ENCODE peak calls at places on chromosomes 5 and 9, in eight cellular contexts. V is spleen, P is SK-N-MC, N is GM12891, U is GM12892, A is stomach, J is HCT116, I is SK-N-SH. W is an unnamed sample.

GRCh38 chr5:139641116-139642080 is 6.8 kb upstream of the CXXC5 start:
- DNase-seq in V (peak), P (no peak), N (no peak), U (no peak), A (peak), J (no peak), I (peak), W (no peak)

GRCh38 chr9:91285729-91286353 is 75.9 kb downstream of the AUH start:
- DNase-seq in V (no peak), P (no peak), N (no peak), U (no peak), A (no peak), J (no peak), I (no peak), W (no peak)

GRCh38 chr5:58629190-58630159 is 46.6 kb downstream of the RAB3C start:
- DNase-seq in V (no peak), P (no peak), N (no peak), U (no peak), A (peak), J (no peak), I (peak), W (no peak)

GRCh38 chr9:137027369-137028012 is 546 bp downstream of the ABCA2 start:
- DNase-seq in V (peak), P (no peak), N (no peak), U (no peak), A (no peak), J (no peak), I (peak), W (no peak)

GRCh38 chr5:130955041-130955440 is 210.0 kb downstream of the HINT1 start:
- DNase-seq in V (no peak), P (no peak), N (no peak), U (no peak), A (no peak), J (no peak), I (no peak), W (no peak)

GRCh38 chr5:134917070-134917831 is 12.3 kb downstream of the PCBD2 start:
- DNase-seq in V (no peak), P (no peak), N (no peak), U (no peak), A (no peak), J (no peak), I (no peak), W (no peak)

GRCh38 chr9:764105-764524 is 77.4 kb upstream of the DMRT1 start:
- DNase-seq in V (peak), P (peak), N (peak), U (peak), A (peak), J (peak), I (peak), W (peak)

GRCh38 chr9:1002678-1003077 is 26.2 kb downstream of the DMRT3 start:
- DNase-seq in V (no peak), P (no peak), N (no peak), U (no peak), A (no peak), J (no peak), I (no peak), W (no peak)

GRCh38 chr9:125431741-125432271 is 170.2 kb downstream of the GAPVD1 start:
- DNase-seq in V (no peak), P (no peak), N (no peak), U (no peak), A (no peak), J (no peak), I (peak), W (no peak)

GRCh38 chr5:170113517-170113891 is 7.8 kb downstream of the FOXI1 start:
- DNase-seq in V (no peak), P (no peak), N (no peak), U (no peak), A (no peak), J (no peak), I (no peak), W (no peak)

GRCh38 chr9:98523231-98523901 is 185.4 kb downstream of the GABBR2 start:
- DNase-seq in V (no peak), P (no peak), N (no peak), U (no peak), A (no peak), J (no peak), I (no peak), W (no peak)

DNA sequence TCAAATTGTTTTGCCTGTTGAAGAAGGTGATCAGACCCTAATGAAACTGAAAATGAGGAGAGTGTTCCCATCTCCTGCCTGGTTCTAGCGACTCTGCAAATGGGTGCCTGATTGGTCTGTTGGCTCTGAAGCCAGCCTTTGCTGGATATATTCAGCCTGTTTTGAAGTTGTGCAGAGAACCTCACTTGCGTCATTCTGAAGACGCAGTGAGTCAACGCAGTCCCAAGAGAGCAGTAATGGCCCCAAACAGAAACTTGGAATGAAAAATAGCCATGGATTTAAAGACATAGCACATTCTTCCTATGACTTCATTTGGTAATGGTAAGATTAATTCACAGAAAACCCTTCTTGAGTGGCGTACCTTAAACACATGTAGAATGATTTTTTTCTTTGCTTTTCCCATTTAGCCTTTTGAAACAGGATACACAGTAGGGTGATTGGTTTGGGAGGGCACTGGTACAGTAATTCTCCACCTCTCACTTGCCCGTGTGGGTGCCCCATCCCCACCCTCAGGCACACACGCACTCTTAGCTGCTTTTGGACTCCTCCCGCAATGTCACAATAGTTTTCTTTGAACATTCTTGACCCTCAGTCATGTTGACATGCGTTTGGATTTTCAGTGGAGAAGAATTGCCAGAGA is 54.1 kb upstream of the ABL1 start:
- DNase-seq in V (no peak), P (peak), N (no peak), U (no peak), A (no peak), J (no peak), I (no peak), W (no peak)
- TF ChIP-seq POLR2AphosphoS5 in V (peak), P (peak), N (no peak), U (no peak), A (peak), J (no peak), I (peak), W (peak)

GRCh38 chr9:69582544-69583297 is 89.5 kb downstream of the APBA1 start:
- DNase-seq in V (no peak), P (no peak), N (no peak), U (no peak), A (no peak), J (no peak), I (peak), W (no peak)
- TF ChIP-seq POLR2AphosphoS5 in V (no peak), P (no peak), N (no peak), U (no peak), A (no peak), J (no peak), I (no peak), W (no peak)

GRCh38 chr5:137935190-137935589 is 45.9 kb downstream of the PKD2L2 start:
- DNase-seq in V (no peak), P (no peak), N (no peak), U (no peak), A (no peak), J (no peak), I (no peak), W (no peak)

GRCh38 chr5:137939331-137939730 is 50.1 kb downstream of the PKD2L2 start:
- DNase-seq in V (no peak), P (no peak), N (no peak), U (no peak), A (no peak), J (no peak), I (no peak), W (no peak)

GRCh38 chr5:137933491-137933911 is 44.2 kb downstream of the PKD2L2 start:
- DNase-seq in V (no peak), P (no peak), N (no peak), U (no peak), A (no peak), J (no peak), I (no peak), W (no peak)

GRCh38 chr5:137935694-137936093 is 46.4 kb downstream of the PKD2L2 start:
- DNase-seq in V (no peak), P (no peak), N (no peak), U (no peak), A (no peak), J (no peak), I (no peak), W (no peak)

DNA sequence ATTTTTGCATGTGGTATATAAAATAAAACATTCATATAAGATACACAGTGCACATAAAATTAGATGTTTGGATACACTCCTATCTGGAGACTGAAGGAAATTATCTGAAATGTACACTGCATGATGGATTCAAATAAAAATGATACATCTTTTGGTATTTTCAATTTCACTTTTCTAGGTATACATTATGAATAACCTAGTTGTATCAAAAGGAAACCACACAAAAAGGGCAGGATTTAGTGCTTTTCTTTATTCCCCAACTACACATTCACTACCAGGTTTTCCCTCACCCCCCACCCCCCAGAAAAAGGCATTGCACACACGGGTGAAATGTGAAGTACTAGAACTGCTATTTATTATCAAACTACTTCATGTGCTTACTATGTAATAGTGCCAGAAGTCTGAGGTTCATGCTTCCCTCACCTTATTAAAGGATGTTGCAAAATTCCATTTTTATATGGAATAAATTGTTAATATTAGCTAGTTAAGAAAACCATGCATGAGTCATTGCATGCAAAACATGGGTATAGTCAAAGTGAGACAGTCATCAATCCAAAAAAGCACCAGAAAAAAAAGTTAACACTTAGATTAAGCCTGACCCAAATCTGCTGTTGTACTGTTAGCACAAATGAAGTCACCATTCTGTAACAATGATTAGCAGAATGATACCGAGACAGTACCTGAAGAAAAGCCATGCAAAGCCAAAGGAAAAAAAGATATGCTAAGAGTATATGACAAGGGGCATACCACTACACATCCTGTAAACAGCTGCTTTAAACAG is 49.3 kb downstream of the PKD2L2 start:
- DNase-seq in V (no peak), P (no peak), N (no peak), U (no peak), A (no peak), J (no peak), I (no peak), W (no peak)
- TF ChIP-seq POLR2AphosphoS5 in V (no peak), P (no peak), N (no peak), U (no peak), A (no peak), J (no peak), I (no peak), W (no peak)

GRCh38 chr5:91151947-91152346 is 231.2 kb downstream of the ARRDC3 start:
- DNase-seq in V (no peak), P (peak), N (no peak), U (no peak), A (peak), J (no peak), I (no peak), W (peak)
- TF ChIP-seq POLR2AphosphoS5 in V (peak), P (no peak), N (no peak), U (no peak), A (peak), J (no peak), I (no peak), W (peak)

GRCh38 chr9:134358968-134359319 is 32.7 kb downstream of the RXRA start:
- DNase-seq in V (no peak), P (no peak), N (no peak), U (no peak), A (no peak), J (no peak), I (no peak), W (no peak)

GRCh38 chr9:134361426-134361825 is 35.2 kb downstream of the RXRA start:
- DNase-seq in V (no peak), P (no peak), N (no peak), U (no peak), A (no peak), J (no peak), I (no peak), W (no peak)

GRCh38 chr9:134359493-134360179 is 33.4 kb downstream of the RXRA start:
- DNase-seq in V (no peak), P (no peak), N (no peak), U (no peak), A (no peak), J (no peak), I (no peak), W (no peak)

GRCh38 chr9:134360897-134361296 is 34.6 kb downstream of the RXRA start:
- DNase-seq in V (no peak), P (no peak), N (no peak), U (no peak), A (peak), J (no peak), I (peak), W (peak)

DNA sequence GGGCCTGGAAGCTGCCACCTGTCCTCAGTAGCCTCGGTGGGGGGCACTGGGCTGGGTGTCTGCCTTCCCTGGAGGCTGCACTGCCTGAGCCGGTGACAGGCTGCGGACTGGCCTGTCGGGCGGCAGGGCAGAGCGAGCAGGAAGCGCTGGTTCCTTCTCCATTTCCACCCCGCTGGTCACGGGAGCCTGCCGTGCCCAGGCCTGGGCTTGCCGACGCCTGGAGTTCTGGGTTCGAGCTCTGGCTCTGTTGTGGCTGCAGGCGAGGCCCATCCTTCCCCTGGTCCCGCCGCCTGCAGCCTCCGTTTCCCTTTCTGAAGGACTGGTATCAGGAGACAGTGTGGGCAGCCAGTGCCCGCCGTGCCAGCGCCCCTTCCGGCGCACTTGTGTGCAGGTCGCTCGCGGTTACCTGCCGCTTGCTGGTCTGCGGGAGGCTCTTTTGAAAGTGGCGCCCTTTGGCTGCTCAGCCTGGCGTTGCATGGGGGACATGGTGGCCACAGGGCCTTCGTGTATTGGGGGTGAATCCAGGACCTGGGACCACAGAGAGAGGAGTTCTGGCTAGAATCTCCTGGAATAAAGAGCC is 34.0 kb downstream of the RXRA start:
- DNase-seq in V (peak), P (no peak), N (no peak), U (no peak), A (no peak), J (no peak), I (no peak), W (no peak)
- TF ChIP-seq POLR2AphosphoS5 in V (no peak), P (no peak), N (no peak), U (no peak), A (no peak), J (no peak), I (no peak), W (no peak)

DNA sequence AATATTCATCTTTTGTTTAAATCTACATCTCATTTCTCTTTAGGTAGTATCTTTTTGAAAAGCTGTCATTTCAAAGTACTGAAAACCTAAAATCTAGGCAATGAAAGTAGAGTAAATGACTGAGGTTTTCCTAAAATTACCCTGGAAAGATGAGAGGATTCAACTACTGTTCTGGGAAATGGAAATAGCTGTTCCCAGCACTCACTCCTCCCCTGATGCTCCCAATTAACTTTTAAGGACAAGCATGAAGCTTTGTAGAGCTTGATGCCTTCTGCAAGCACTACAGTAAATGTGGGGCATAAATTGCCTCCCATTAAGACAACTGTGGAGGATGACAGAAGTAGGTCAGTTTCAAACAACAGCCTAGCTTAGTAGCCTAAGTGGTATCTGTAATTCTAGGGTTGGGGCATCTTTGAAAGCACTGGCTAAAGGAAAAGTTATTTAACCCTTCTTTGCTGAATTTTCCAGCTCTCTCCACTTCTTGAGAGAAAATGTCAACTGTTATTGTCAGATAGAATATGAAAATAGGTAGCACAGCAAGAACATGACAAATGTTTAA is 100.2 kb upstream of the GNA14 start:
- DNase-seq in V (no peak), P (no peak), N (no peak), U (no peak), A (no peak), J (no peak), I (no peak), W (no peak)
- TF ChIP-seq POLR2AphosphoS5 in V (no peak), P (no peak), N (no peak), U (no peak), A (no peak), J (no peak), I (no peak), W (no peak)

DNA sequence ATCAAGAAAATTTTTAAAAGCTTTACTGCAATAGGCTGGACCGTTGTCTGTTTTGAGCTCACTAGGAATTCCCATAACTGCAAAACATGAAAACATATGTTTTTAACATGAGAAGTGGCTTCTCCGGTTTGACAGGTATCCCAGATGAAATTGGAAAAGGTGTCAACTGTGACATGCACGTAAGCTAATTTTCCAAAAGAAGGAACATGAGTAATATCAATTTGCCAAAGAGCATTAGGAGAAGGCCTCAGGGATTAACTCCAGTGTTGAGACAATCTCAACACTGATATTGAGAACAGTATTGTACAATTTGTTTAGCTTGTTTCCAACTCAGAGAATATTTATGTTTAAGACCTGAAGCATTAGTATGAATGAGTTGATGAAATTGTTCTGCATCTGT is 215.5 kb upstream of the KCNN2 start:
- DNase-seq in V (no peak), P (no peak), N (no peak), U (no peak), A (no peak), J (no peak), I (no peak), W (no peak)
- TF ChIP-seq POLR2AphosphoS5 in V (no peak), P (no peak), N (no peak), U (no peak), A (no peak), J (no peak), I (no peak), W (no peak)

W was measured in prostate gland.